ENCODE peak calls at places on chromosomes 13 and 19, in five cellular contexts. C is ovary, S is Peyer's patch, E is gastrocnemius medialis, V is stomach. Z is an unnamed sample. For H3K4me1, the result is how much of the 10 kb centered on the place peaks cover.

GRCh38 chr19:44807652-44808462 is 1.0 kb upstream of the BCAM start:
- DNase-seq in C (peak), S (no peak), E (peak), V (peak), Z (peak)

GRCh38 chr13:100491164-100491847 is 97.3 kb downstream of the GGACT start:
- DNase-seq in C (peak), S (no peak), E (peak), V (no peak), Z (no peak)

GRCh38 chr19:52170863-52171320 is 529 bp downstream of the ZNF836 start:
- DNase-seq in C (peak), S (peak), E (no peak), V (no peak), Z (no peak)

GRCh38 chr13:26544707-26545106 is 12.8 kb upstream of the WASF3 start:
- DNase-seq in C (no peak), S (no peak), E (no peak), V (no peak), Z (no peak)

GRCh38 chr19:18110833-18111232 is 13.3 kb downstream of the MAST3 start:
- DNase-seq in C (no peak), S (peak), E (peak), V (peak), Z (peak)

GRCh38 chr13:113491418-113491883 is 940 bp upstream of the DCUN1D2 start:
- DNase-seq in C (peak), S (no peak), E (no peak), V (peak), Z (peak)

GRCh38 chr13:29508130-29508873 is 87.2 kb downstream of the SLC7A1 start:
- DNase-seq in C (peak), S (peak), E (peak), V (peak), Z (peak)

GRCh38 chr13:88979465-88980180 is 1308.5 kb downstream of the SLITRK5 start:
- DNase-seq in C (no peak), S (no peak), E (no peak), V (no peak), Z (no peak)

GRCh38 chr19:43700368-43701015 is 15.4 kb upstream of the IRGC start:
- DNase-seq in C (no peak), S (no peak), E (peak), V (peak), Z (peak)

GRCh38 chr13:59829690-59830089 is 334.0 kb downstream of the DIAPH3 start:
- DNase-seq in C (no peak), S (no peak), E (no peak), V (no peak), Z (no peak)

GRCh38 chr19:56167064-56167578 is 8.7 kb upstream of the GALP start:
- DNase-seq in C (no peak), S (no peak), E (no peak), V (no peak), Z (no peak)

GRCh38 chr13:51191743-51192142 is 30.5 kb upstream of the FAM124A start:
- DNase-seq in C (no peak), S (no peak), E (no peak), V (no peak), Z (no peak)

GRCh38 chr19:38359242-38360021 is 14.9 kb upstream of the PSMD8 start:
- DNase-seq in C (no peak), S (no peak), E (no peak), V (no peak), Z (no peak)

GRCh38 chr19:11064831-11065303 is 24.4 kb upstream of the LDLR start:
- DNase-seq in C (peak), S (no peak), E (peak), V (no peak), Z (peak)

GRCh38 chr19:35756373-35757230 is at the start of gene HSPB6:
- DNase-seq in C (peak), S (peak), E (peak), V (peak), Z (no peak)

GRCh38 chr13:20812890-20813289 is 39.1 kb upstream of the EEF1AKMT1 start:
- DNase-seq in C (no peak), S (no peak), E (peak), V (no peak), Z (no peak)

GRCh38 chr19:47750752-47751151 is 5.4 kb downstream of the NOP53 start:
- DNase-seq in C (no peak), S (no peak), E (no peak), V (no peak), Z (no peak)
- H3K4me1 ChIP-seq in C (under half), S (under half), E (under half), V (under half), Z (under half)

DNA sequence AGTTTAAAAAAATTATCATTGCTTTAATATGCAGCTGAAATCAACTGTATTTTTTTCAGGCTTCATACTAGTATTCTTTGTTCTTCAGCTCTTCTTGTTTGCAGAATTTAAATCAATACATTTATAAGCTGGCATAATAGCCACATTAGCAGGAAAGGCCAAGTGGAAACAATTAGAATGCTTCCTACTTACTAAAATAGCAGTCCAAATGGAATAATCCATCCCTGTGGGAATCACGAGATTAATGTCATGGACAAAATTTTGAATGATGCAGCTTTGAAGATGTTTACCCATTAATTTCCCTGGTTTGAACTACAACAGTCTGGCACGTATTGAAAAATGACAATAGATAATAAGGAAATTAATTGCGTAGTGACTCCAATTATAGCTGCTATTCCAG is 2650.8 kb downstream of the PCDH9 start:
- DNase-seq in C (no peak), S (no peak), E (no peak), V (no peak), Z (no peak)
- TF ChIP-seq POLR2A in C (no peak), S (no peak), E (no peak), V (no peak), Z (no peak)

GRCh38 chr19:5578094-5578846 is 10.5 kb upstream of the TINCR start:
- DNase-seq in C (peak), S (peak), E (peak), V (peak), Z (peak)
- H3K4me3 ChIP-seq in C (no peak), S (no peak), E (no peak), V (no peak), Z (no peak)

GRCh38 chr19:6765738-6766356 is 1.4 kb downstream of the SH2D3A start:
- DNase-seq in C (no peak), S (peak), E (no peak), V (peak), Z (peak)
- H3K4me1 ChIP-seq in C (under half), S (under half), E (under half), V (under half), Z (under half)

GRCh38 chr13:109699628-109700071 is 86.7 kb downstream of the IRS2 start:
- DNase-seq in C (no peak), S (no peak), E (no peak), V (no peak), Z (no peak)

GRCh38 chr13:109698779-109699178 is 87.6 kb downstream of the IRS2 start:
- DNase-seq in C (no peak), S (no peak), E (no peak), V (no peak), Z (no peak)

GRCh38 chr13:109703250-109703649 is 83.1 kb downstream of the IRS2 start:
- DNase-seq in C (no peak), S (no peak), E (no peak), V (no peak), Z (no peak)

GRCh38 chr13:109697936-109698335 is 88.4 kb downstream of the IRS2 start:
- DNase-seq in C (no peak), S (no peak), E (no peak), V (no peak), Z (no peak)

DNA sequence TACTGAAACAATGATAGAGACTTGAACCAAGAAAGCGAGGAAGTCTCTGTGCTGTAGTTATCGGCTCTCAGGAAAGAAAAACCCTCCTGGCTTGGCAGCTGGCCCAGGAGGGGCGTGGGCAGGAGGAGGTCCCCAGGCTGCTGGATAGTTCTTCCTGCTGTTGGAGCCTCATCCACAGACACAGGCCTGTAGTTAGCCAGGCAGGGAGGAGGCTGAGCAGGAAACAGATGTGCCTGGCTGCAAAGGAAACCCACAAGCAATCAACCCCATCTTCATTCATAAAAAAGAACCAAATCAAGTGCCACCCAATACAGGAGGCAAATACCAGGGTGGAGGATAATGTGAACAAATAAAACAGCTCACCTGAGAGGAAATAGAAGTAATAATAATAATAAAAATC is 86.2 kb downstream of the IRS2 start:
- DNase-seq in C (peak), S (peak), E (peak), V (peak), Z (peak)
- TF ChIP-seq POLR2A in C (no peak), S (no peak), E (no peak), V (no peak), Z (no peak)

DNA sequence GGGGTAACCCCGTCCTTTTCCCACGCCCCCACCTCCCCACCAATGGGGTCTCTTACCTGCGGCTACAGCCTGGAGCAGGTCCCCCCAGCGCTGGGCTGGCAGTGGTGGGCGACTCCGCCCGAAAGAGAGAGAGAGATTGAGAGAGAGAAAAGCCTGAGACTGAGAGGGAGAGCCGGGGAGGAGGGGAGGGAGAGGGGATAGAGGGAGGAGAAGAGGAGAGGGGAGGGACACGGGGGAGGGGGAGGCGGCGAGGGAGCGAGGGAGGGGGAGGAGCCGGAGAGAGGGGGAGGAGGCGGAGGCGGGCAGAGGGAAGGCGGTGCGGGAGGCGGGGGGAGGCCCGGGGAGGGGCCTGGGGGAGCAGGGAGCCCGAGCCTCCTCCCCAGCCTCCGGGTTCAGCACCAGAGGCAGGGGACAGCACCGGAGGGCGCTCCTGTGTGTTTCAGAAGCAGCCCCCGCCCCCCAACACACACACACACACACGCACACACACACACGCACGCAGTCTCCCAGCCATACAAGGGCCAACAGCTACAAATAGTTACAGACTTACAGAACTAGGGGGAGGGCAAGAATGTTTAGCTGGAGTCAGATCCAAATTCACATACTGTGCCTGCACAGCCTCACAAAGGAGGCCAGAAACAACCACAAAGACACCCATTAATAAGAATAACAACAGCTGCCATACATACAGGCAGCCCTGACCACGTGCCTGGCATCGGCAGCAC is at the start of gene SLC8A2:
- DNase-seq in C (peak), S (no peak), E (no peak), V (peak), Z (peak)
- H3K4me3 ChIP-seq in C (peak), S (no peak), E (no peak), V (peak), Z (peak)

GRCh38 chr13:28434934-28435333 is 60.0 kb downstream of the FLT1 start:
- DNase-seq in C (no peak), S (no peak), E (no peak), V (no peak), Z (no peak)
- H3K4me1 ChIP-seq in C (under half), S (under half), E (under half), V (under half), Z (under half)

GRCh38 chr19:6393074-6393981 is at the start of gene GTF2F1:
- DNase-seq in C (peak), S (peak), E (peak), V (peak), Z (peak)
- TF ChIP-seq POLR2A in C (peak), S (peak), E (peak), V (no peak), Z (peak)

GRCh38 chr13:24921881-24922280 is 157.9 kb downstream of the RNF17 start:
- DNase-seq in C (no peak), S (no peak), E (no peak), V (no peak), Z (no peak)
- H3K4me3 ChIP-seq in C (peak), S (peak), E (peak), V (peak), Z (peak)